ENCODE peak calls at places on chromosome 21, in ten cellular contexts. I, L, A, T, H, Y, Q, W, X and J are unnamed samples.

GRCh38 chr21:41536076-41536826 is 28.3 kb upstream of the TMPRSS2 start:
- DNase-seq in L (no peak), X (no peak), A (no peak), W (no peak), I (peak; percentile 91), Y (no peak), H (no peak), Q (no peak), T (no peak), J (no peak)

GRCh38 chr21:45991606-45992301 is 10.2 kb downstream of the COL6A1 start:
- DNase-seq in Q (no peak), A (no peak), T (peak; percentile 1), L (no peak), X (no peak), Y (no peak), I (no peak), H (no peak), W (no peak), J (no peak)

GRCh38 chr21:33854604-33855003 is 61.0 kb downstream of the ATP5PO start:
- DNase-seq in Y (no peak), H (no peak), X (peak; percentile 29), A (no peak), L (no peak), I (peak; percentile 60), Q (no peak), T (peak; percentile 8), W (no peak), J (no peak)

GRCh38 chr21:46000182-46000730 is 18.7 kb downstream of the COL6A1 start:
- DNase-seq in T (peak; percentile 1), X (no peak), Y (no peak), L (peak; percentile 11), A (peak; percentile 62), W (no peak), I (no peak), Q (no peak), H (no peak), J (no peak)

GRCh38 chr21:14688412-14688811 is 142.3 kb upstream of the SAMSN1 start:
- DNase-seq in H (no peak), L (no peak), A (no peak), I (no peak), Y (no peak), X (no peak), T (no peak), W (no peak), Q (no peak), J (no peak)

GRCh38 chr21:44955141-44955802 is 15.4 kb downstream of the SLX9 start:
- DNase-seq in L (no peak), H (no peak), T (no peak), Y (no peak), A (peak; percentile 88), X (no peak), W (peak; percentile 17), I (no peak), Q (no peak), J (no peak)

GRCh38 chr21:32565856-32566465 is 19.4 kb downstream of the TCP10L start:
- DNase-seq in A (no peak), T (no peak), W (no peak), I (no peak), L (no peak), X (no peak), Y (no peak), Q (no peak), H (no peak), J (peak; percentile 28)

GRCh38 chr21:46048926-46049889 is 48.7 kb upstream of the COL6A2 start:
- DNase-seq in W (peak; percentile 91), Y (peak; percentile 100), L (peak; percentile 84), T (peak; percentile 100), I (peak; percentile 88), X (no peak), Q (no peak), H (no peak), A (peak; percentile 93), J (peak; percentile 98)

GRCh38 chr21:44759628-44760285 is 41.9 kb downstream of the UBE2G2 start:
- DNase-seq in H (no peak), I (no peak), Y (no peak), W (no peak), L (no peak), A (peak; percentile 62), Q (no peak), T (no peak), X (no peak), J (no peak)

GRCh38 chr21:44671911-44672310 is 5.2 kb upstream of the KRTAP12-2 start:
- DNase-seq in H (no peak), I (no peak), T (no peak), L (no peak), X (no peak), Y (no peak), A (no peak), W (no peak), Q (no peak), J (no peak)

GRCh38 chr21:33360281-33360680 is 35.5 kb downstream of the IFNAR1 start:
- DNase-seq in A (no peak), Q (no peak), Y (no peak), I (no peak), L (no peak), T (no peak), H (no peak), W (no peak), X (no peak), J (peak; percentile 59)

GRCh38 chr21:29209696-29210095 is 79.3 kb downstream of the MAP3K7CL start:
- DNase-seq in T (no peak), I (no peak), H (no peak), A (no peak), X (no peak), W (no peak), Y (no peak), Q (no peak), L (no peak), J (no peak)

GRCh38 chr21:29245104-29245643 is 53.5 kb upstream of the BACH1 start:
- DNase-seq in L (no peak), I (no peak), H (no peak), T (no peak), X (no peak), Q (no peak), Y (no peak), A (no peak), W (no peak), J (no peak)

GRCh38 chr21:14987370-14988170 is 77.2 kb downstream of the NRIP1 start:
- DNase-seq in Y (no peak), X (no peak), A (no peak), Q (no peak), W (no peak), I (no peak), T (no peak), H (no peak), L (no peak), J (no peak)

GRCh38 chr21:44461438-44462089 is 6.3 kb downstream of the LRRC3 start:
- DNase-seq in Q (no peak), X (no peak), W (no peak), A (no peak), I (no peak), T (no peak), L (no peak), H (no peak), Y (no peak), J (no peak)

GRCh38 chr21:36610201-36610600 is 88.7 kb upstream of the SIM2 start:
- DNase-seq in I (no peak), H (no peak), Q (no peak), A (no peak), L (no peak), T (no peak), W (no peak), Y (no peak), X (no peak), J (no peak)

GRCh38 chr21:31248598-31248997 is 95.5 kb downstream of the TIAM1 start:
- DNase-seq in L (no peak), W (no peak), H (no peak), X (peak; percentile 1), A (no peak), Q (no peak), Y (no peak), I (no peak), T (no peak), J (peak; percentile 12)

GRCh38 chr21:31243611-31244010 is 100.5 kb downstream of the TIAM1 start:
- DNase-seq in Q (no peak), I (no peak), X (no peak), W (no peak), A (no peak), T (no peak), H (no peak), L (no peak), Y (no peak), J (no peak)
- H3K9me3 ChIP-seq in Q (peaks cover 9% of the 10 kb centered on the region), I (peaks cover 8% of the 10 kb centered on the region), X (no peaks in the 10 kb centered on the region), W (peaks cover 7% of the 10 kb centered on the region), A (peaks cover 6% of the 10 kb centered on the region), T (no peaks in the 10 kb centered on the region), H (peaks cover 2% of the 10 kb centered on the region), L (peaks cover 42% of the 10 kb centered on the region), Y (peaks cover 2% of the 10 kb centered on the region), J (peaks cover 19% of the 10 kb centered on the region)

GRCh38 chr21:24272527-24272938 is 1334.7 kb downstream of the MRPL39 start:
- DNase-seq in A (no peak), Y (no peak), Q (no peak), W (no peak), I (no peak), L (no peak), T (no peak), X (no peak), H (no peak), J (no peak)

GRCh38 chr21:24280591-24280990 is 1326.7 kb downstream of the MRPL39 start:
- DNase-seq in Y (peak; percentile 55), W (no peak), X (no peak), T (peak; percentile 12), L (no peak), I (no peak), H (no peak), Q (no peak), A (no peak), J (no peak)

DNA sequence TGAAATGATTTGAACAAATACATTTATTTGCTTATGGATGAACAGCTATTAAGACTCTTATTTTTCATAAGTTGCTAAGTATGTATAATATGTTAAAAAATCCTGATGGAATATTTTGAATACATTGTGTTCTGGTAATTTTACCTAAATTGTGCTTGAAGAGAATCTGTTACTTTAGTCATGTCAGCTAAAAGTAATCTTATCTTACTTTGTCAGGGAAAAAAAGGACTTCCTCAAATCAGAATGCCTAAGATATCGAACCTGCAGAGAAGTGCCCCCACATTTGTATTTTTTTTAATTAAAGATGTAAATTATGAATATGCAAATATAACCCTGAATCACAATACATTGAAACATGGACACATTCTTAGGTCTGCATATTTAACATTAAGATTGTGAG is 1331.7 kb downstream of the MRPL39 start:
- DNase-seq in W (no peak), L (no peak), A (no peak), T (no peak), X (no peak), Y (no peak), I (no peak), H (no peak), Q (no peak), J (no peak)
- H3K9me3 ChIP-seq in W (no peaks in the 10 kb centered on the region), L (no peaks in the 10 kb centered on the region), A (no peaks in the 10 kb centered on the region), T (no peaks in the 10 kb centered on the region), X (no peaks in the 10 kb centered on the region), Y (no peaks in the 10 kb centered on the region), I (no peaks in the 10 kb centered on the region), H (peaks cover 10% of the 10 kb centered on the region), Q (peaks cover 18% of the 10 kb centered on the region), J (no peaks in the 10 kb centered on the region)

GRCh38 chr21:27570306-27570868 is 603.5 kb upstream of the ADAMTS5 start:
- DNase-seq in L (peak; percentile 31), A (peak; percentile 75), I (no peak), Y (peak; percentile 87), T (peak; percentile 96), H (no peak), X (no peak), W (peak; percentile 69), Q (no peak), J (peak; percentile 91)
- H3K9me3 ChIP-seq in L (no peaks in the 10 kb centered on the region), A (no peaks in the 10 kb centered on the region), I (no peaks in the 10 kb centered on the region), Y (no peaks in the 10 kb centered on the region), T (peaks cover 4% of the 10 kb centered on the region), H (peaks cover 4% of the 10 kb centered on the region), X (no peaks in the 10 kb centered on the region), W (no peaks in the 10 kb centered on the region), Q (peaks cover 24% of the 10 kb centered on the region), J (no peaks in the 10 kb centered on the region)

GRCh38 chr21:35375115-35375514 is 326.0 kb upstream of the RUNX1 start:
- DNase-seq in Q (no peak), W (peak; percentile 17), L (no peak), Y (peak; percentile 39), H (no peak), A (no peak), T (peak; percentile 38), X (no peak), I (no peak), J (peak; percentile 27)
- H3K9me3 ChIP-seq in Q (no peaks in the 10 kb centered on the region), W (no peaks in the 10 kb centered on the region), L (no peaks in the 10 kb centered on the region), Y (no peaks in the 10 kb centered on the region), H (no peaks in the 10 kb centered on the region), A (no peaks in the 10 kb centered on the region), T (no peaks in the 10 kb centered on the region), X (no peaks in the 10 kb centered on the region), I (no peaks in the 10 kb centered on the region), J (no peaks in the 10 kb centered on the region)